ENCODE peak calls at places on chromosome 10, in eight cellular contexts. One of them, this sample, is unnamed. For H3K27me3, the result is how much of the 10 kb centered on the place peaks cover.

GRCh38 chr10:102451105-102451969 is at the start of gene C10orf95:
- DNase-seq in ovary: no peak
- DNase-seq in Panc1: no peak
- DNase-seq in aorta: peak
- DNase-seq in mammary epithelial cell: peak
- DNase-seq in BJ: no peak
- DNase-seq in colonic mucosa: peak
- DNase-seq in fibroblast of lung: no peak
- DNase-seq in this sample: no peak

GRCh38 chr10:30048768-30049507 is 10.4 kb downstream of the JCAD start:
- DNase-seq in ovary: no peak
- DNase-seq in Panc1: no peak
- DNase-seq in aorta: no peak
- DNase-seq in mammary epithelial cell: no peak
- DNase-seq in BJ: no peak
- DNase-seq in colonic mucosa: no peak
- DNase-seq in fibroblast of lung: no peak
- DNase-seq in this sample: no peak

GRCh38 chr10:117783698-117784395 is 241.3 kb downstream of the EMX2 start:
- DNase-seq in ovary: no peak
- DNase-seq in Panc1: no peak
- DNase-seq in aorta: no peak
- DNase-seq in mammary epithelial cell: no peak
- DNase-seq in BJ: no peak
- DNase-seq in colonic mucosa: no peak
- DNase-seq in fibroblast of lung: no peak
- DNase-seq in this sample: no peak

GRCh38 chr10:55668326-55668922 is 692.6 kb downstream of the ZWINT start:
- DNase-seq in ovary: no peak
- DNase-seq in Panc1: no peak
- DNase-seq in aorta: no peak
- DNase-seq in mammary epithelial cell: no peak
- DNase-seq in BJ: no peak
- DNase-seq in colonic mucosa: no peak
- DNase-seq in fibroblast of lung: no peak
- DNase-seq in this sample: no peak

GRCh38 chr10:76036410-76036940 is 605.1 kb downstream of the LRMDA start:
- DNase-seq in ovary: peak
- DNase-seq in Panc1: peak
- DNase-seq in aorta: peak
- DNase-seq in mammary epithelial cell: peak
- DNase-seq in BJ: no peak
- DNase-seq in colonic mucosa: peak
- DNase-seq in fibroblast of lung: peak
- DNase-seq in this sample: no peak

GRCh38 chr10:79055100-79055782 is 13.5 kb upstream of the ZMIZ1 start:
- DNase-seq in ovary: no peak
- DNase-seq in Panc1: no peak
- DNase-seq in aorta: peak
- DNase-seq in mammary epithelial cell: no peak
- DNase-seq in BJ: no peak
- DNase-seq in colonic mucosa: peak
- DNase-seq in fibroblast of lung: no peak
- DNase-seq in this sample: no peak

GRCh38 chr10:113304726-113305125 is 248.1 kb upstream of the HABP2 start:
- DNase-seq in ovary: no peak
- DNase-seq in Panc1: no peak
- DNase-seq in aorta: no peak
- DNase-seq in mammary epithelial cell: no peak
- DNase-seq in BJ: no peak
- DNase-seq in colonic mucosa: no peak
- DNase-seq in fibroblast of lung: no peak
- DNase-seq in this sample: no peak

GRCh38 chr10:101014230-101014884 is 14.7 kb downstream of the LZTS2 start:
- DNase-seq in ovary: peak
- DNase-seq in Panc1: no peak
- DNase-seq in aorta: peak
- DNase-seq in mammary epithelial cell: peak
- DNase-seq in BJ: no peak
- DNase-seq in colonic mucosa: peak
- DNase-seq in fibroblast of lung: peak
- DNase-seq in this sample: no peak

GRCh38 chr10:117926491-117926890 is 120.2 kb downstream of the RAB11FIP2 start:
- DNase-seq in ovary: no peak
- DNase-seq in Panc1: no peak
- DNase-seq in aorta: no peak
- DNase-seq in mammary epithelial cell: no peak
- DNase-seq in BJ: no peak
- DNase-seq in colonic mucosa: no peak
- DNase-seq in fibroblast of lung: no peak
- DNase-seq in this sample: no peak

GRCh38 chr10:9096288-9096687 is 1041.8 kb downstream of the GATA3 start:
- DNase-seq in ovary: no peak
- DNase-seq in Panc1: no peak
- DNase-seq in aorta: no peak
- DNase-seq in mammary epithelial cell: no peak
- DNase-seq in BJ: no peak
- DNase-seq in colonic mucosa: no peak
- DNase-seq in fibroblast of lung: no peak
- DNase-seq in this sample: no peak

GRCh38 chr10:23193435-23194074 is 1.4 kb downstream of the PTF1A start:
- DNase-seq in ovary: no peak
- DNase-seq in Panc1: no peak
- DNase-seq in aorta: no peak
- DNase-seq in mammary epithelial cell: no peak
- DNase-seq in BJ: no peak
- DNase-seq in colonic mucosa: no peak
- DNase-seq in fibroblast of lung: no peak
- DNase-seq in this sample: no peak

GRCh38 chr10:29471483-29471859 is 163.3 kb downstream of the SVIL start:
- DNase-seq in ovary: no peak
- DNase-seq in Panc1: no peak
- DNase-seq in aorta: no peak
- DNase-seq in mammary epithelial cell: peak
- DNase-seq in BJ: peak
- DNase-seq in colonic mucosa: no peak
- DNase-seq in fibroblast of lung: peak
- DNase-seq in this sample: peak

GRCh38 chr10:105188737-105189463 is 547.8 kb downstream of the SORCS3 start:
- DNase-seq in ovary: no peak
- DNase-seq in Panc1: no peak
- DNase-seq in aorta: no peak
- DNase-seq in mammary epithelial cell: peak
- DNase-seq in BJ: peak
- DNase-seq in colonic mucosa: no peak
- DNase-seq in fibroblast of lung: no peak
- DNase-seq in this sample: peak

GRCh38 chr10:114380060-114380459 is 24.2 kb downstream of the AFAP1L2 start:
- DNase-seq in ovary: no peak
- DNase-seq in Panc1: no peak
- DNase-seq in aorta: no peak
- DNase-seq in mammary epithelial cell: peak
- DNase-seq in BJ: no peak
- DNase-seq in colonic mucosa: no peak
- DNase-seq in fibroblast of lung: no peak
- DNase-seq in this sample: no peak

GRCh38 chr10:117362313-117362712 is 12.9 kb downstream of the PDZD8 start:
- DNase-seq in ovary: no peak
- DNase-seq in Panc1: no peak
- DNase-seq in aorta: no peak
- DNase-seq in mammary epithelial cell: no peak
- DNase-seq in BJ: no peak
- DNase-seq in colonic mucosa: no peak
- DNase-seq in fibroblast of lung: no peak
- DNase-seq in this sample: no peak

GRCh38 chr10:110822065-110822707 is 49.5 kb upstream of the PDCD4 start:
- DNase-seq in ovary: no peak
- DNase-seq in Panc1: no peak
- DNase-seq in aorta: no peak
- DNase-seq in mammary epithelial cell: no peak
- DNase-seq in BJ: no peak
- DNase-seq in colonic mucosa: no peak
- DNase-seq in fibroblast of lung: no peak
- DNase-seq in this sample: no peak

GRCh38 chr10:74870191-74870590 is 43.8 kb downstream of the KAT6B start:
- DNase-seq in ovary: no peak
- DNase-seq in Panc1: no peak
- DNase-seq in aorta: no peak
- DNase-seq in mammary epithelial cell: no peak
- DNase-seq in BJ: no peak
- DNase-seq in colonic mucosa: no peak
- DNase-seq in fibroblast of lung: no peak
- DNase-seq in this sample: no peak

GRCh38 chr10:86968271-86968993 is at the start of gene ADIRF:
- DNase-seq in ovary: peak
- DNase-seq in Panc1: no peak
- DNase-seq in aorta: peak
- DNase-seq in mammary epithelial cell: peak
- DNase-seq in BJ: no peak
- DNase-seq in colonic mucosa: peak
- DNase-seq in fibroblast of lung: no peak
- DNase-seq in this sample: no peak

DNA sequence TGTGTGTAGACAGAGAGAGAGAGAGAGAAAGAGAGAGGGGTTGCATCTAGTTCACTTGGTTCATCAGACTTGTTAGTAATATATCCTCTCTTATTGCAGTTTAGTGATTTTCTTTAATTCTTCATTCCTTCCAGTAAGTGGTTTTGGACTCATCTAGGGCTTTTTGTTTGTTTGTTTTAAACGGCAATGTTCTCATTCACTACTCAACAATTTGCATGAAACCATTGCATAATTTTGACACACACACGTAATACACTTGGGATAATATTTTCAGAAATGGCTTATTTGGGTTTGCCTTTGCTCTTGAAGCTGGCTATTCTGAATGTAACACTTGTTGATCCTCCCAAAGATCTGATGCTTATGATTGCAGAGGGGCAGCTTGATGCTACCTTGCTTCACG is 16.4 kb upstream of the ZNF32 start:
- DNase-seq in ovary: no peak
- DNase-seq in Panc1: no peak
- DNase-seq in aorta: no peak
- DNase-seq in mammary epithelial cell: no peak
- DNase-seq in BJ: no peak
- DNase-seq in colonic mucosa: no peak
- DNase-seq in fibroblast of lung: peak
- DNase-seq in this sample: no peak
- H3K27me3 ChIP-seq in ovary: under half
- H3K27me3 ChIP-seq in Panc1: under half
- H3K27me3 ChIP-seq in aorta: under half
- H3K27me3 ChIP-seq in mammary epithelial cell: under half
- H3K27me3 ChIP-seq in BJ: under half
- H3K27me3 ChIP-seq in colonic mucosa: under half
- H3K27me3 ChIP-seq in fibroblast of lung: under half
- H3K27me3 ChIP-seq in this sample: under half

DNA sequence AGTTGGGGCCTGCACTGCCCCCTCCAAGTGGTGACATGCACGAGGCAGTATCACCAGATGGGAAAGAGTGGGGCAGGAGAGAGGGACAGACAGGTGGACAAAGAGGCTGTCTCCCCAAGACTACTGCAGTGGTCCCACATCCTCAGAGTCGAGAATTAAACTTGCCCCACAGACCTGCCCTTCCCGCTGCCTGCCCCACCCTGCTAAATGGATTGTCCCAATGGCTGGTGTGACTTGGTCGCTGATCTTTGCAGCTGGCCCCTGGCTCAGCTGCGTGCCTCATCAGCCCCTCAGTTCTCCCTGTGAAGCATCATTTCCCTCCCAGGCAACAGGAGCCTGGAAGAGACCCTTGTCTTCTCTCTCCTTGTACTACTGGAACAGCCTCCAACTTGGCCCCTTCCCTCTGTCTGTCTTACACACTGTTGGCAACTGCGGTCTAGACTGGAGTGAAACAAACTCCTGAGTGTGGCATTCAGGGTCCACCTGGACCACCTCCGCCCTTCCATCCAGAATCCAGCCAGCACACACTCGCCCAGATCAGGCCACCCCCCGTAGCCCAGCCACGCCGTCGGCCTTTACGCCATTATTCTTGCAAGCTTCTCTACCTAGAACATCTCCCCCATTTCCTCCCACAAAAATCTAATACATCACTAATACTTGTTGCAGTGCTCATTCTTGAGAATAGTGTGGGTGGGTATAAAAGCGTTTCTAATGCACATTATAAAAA is 275.1 kb downstream of the CELF2 start:
- DNase-seq in ovary: no peak
- DNase-seq in Panc1: no peak
- DNase-seq in aorta: no peak
- DNase-seq in mammary epithelial cell: no peak
- DNase-seq in BJ: no peak
- DNase-seq in colonic mucosa: no peak
- DNase-seq in fibroblast of lung: no peak
- DNase-seq in this sample: no peak
- H3K27me3 ChIP-seq in ovary: under half
- H3K27me3 ChIP-seq in Panc1: under half
- H3K27me3 ChIP-seq in aorta: under half
- H3K27me3 ChIP-seq in mammary epithelial cell: under half
- H3K27me3 ChIP-seq in BJ: under half
- H3K27me3 ChIP-seq in colonic mucosa: under half
- H3K27me3 ChIP-seq in fibroblast of lung: under half
- H3K27me3 ChIP-seq in this sample: under half

GRCh38 chr10:120975072-120975910 is 124.1 kb downstream of the WDR11 start:
- DNase-seq in ovary: no peak
- DNase-seq in Panc1: no peak
- DNase-seq in aorta: no peak
- DNase-seq in mammary epithelial cell: no peak
- DNase-seq in BJ: no peak
- DNase-seq in colonic mucosa: no peak
- DNase-seq in fibroblast of lung: no peak
- DNase-seq in this sample: no peak

GRCh38 chr10:120969219-120969645 is 118.1 kb downstream of the WDR11 start:
- DNase-seq in ovary: no peak
- DNase-seq in Panc1: no peak
- DNase-seq in aorta: no peak
- DNase-seq in mammary epithelial cell: peak
- DNase-seq in BJ: no peak
- DNase-seq in colonic mucosa: no peak
- DNase-seq in fibroblast of lung: no peak
- DNase-seq in this sample: peak

GRCh38 chr10:120970595-120971529 is 119.7 kb downstream of the WDR11 start:
- DNase-seq in ovary: peak
- DNase-seq in Panc1: no peak
- DNase-seq in aorta: no peak
- DNase-seq in mammary epithelial cell: no peak
- DNase-seq in BJ: no peak
- DNase-seq in colonic mucosa: no peak
- DNase-seq in fibroblast of lung: no peak
- DNase-seq in this sample: no peak

GRCh38 chr10:120971671-120972070 is 120.5 kb downstream of the WDR11 start:
- DNase-seq in ovary: no peak
- DNase-seq in Panc1: no peak
- DNase-seq in aorta: no peak
- DNase-seq in mammary epithelial cell: no peak
- DNase-seq in BJ: no peak
- DNase-seq in colonic mucosa: no peak
- DNase-seq in fibroblast of lung: no peak
- DNase-seq in this sample: no peak

GRCh38 chr10:120972259-120972658 is 121.1 kb downstream of the WDR11 start:
- DNase-seq in ovary: no peak
- DNase-seq in Panc1: no peak
- DNase-seq in aorta: no peak
- DNase-seq in mammary epithelial cell: no peak
- DNase-seq in BJ: no peak
- DNase-seq in colonic mucosa: no peak
- DNase-seq in fibroblast of lung: no peak
- DNase-seq in this sample: no peak
- H3K27me3 ChIP-seq in ovary: under half
- H3K27me3 ChIP-seq in Panc1: under half
- H3K27me3 ChIP-seq in aorta: under half
- H3K27me3 ChIP-seq in mammary epithelial cell: under half
- H3K27me3 ChIP-seq in BJ: under half
- H3K27me3 ChIP-seq in colonic mucosa: under half
- H3K27me3 ChIP-seq in fibroblast of lung: under half
- H3K27me3 ChIP-seq in this sample: under half

GRCh38 chr10:131427901-131428300 is 116.4 kb upstream of the TCERG1L start:
- DNase-seq in ovary: peak
- DNase-seq in Panc1: no peak
- DNase-seq in aorta: peak
- DNase-seq in mammary epithelial cell: no peak
- DNase-seq in BJ: no peak
- DNase-seq in colonic mucosa: no peak
- DNase-seq in fibroblast of lung: no peak
- DNase-seq in this sample: no peak
- H3K27me3 ChIP-seq in ovary: under half
- H3K27me3 ChIP-seq in Panc1: under half
- H3K27me3 ChIP-seq in aorta: under half
- H3K27me3 ChIP-seq in mammary epithelial cell: under half
- H3K27me3 ChIP-seq in BJ: under half
- H3K27me3 ChIP-seq in colonic mucosa: under half
- H3K27me3 ChIP-seq in fibroblast of lung: under half
- H3K27me3 ChIP-seq in this sample: under half

This sample was measured in kidney epithelial cell.